ENCODE peak calls at places on chromosomes 2 and 18, in nine cellular contexts. G is AG09319, T is choroid plexus epithelial cell, O is bronchial epithelial cell, W is right atrium auricular region, B is body of pancreas, P is uterus, D is RWPE1, I is fibroblast of mammary gland. H is an unnamed sample.

GRCh38 chr2:25043241-25043867 is 1.5 kb downstream of the EFR3B start:
- DNase-seq in G (no peak), T (peak), O (peak), W (no peak), B (no peak), P (no peak), D (no peak), I (peak), H (no peak)

GRCh38 chr2:60597346-60597745 is 43.9 kb upstream of the BCL11A start:
- DNase-seq in G (no peak), T (no peak), O (peak), W (no peak), B (no peak), P (no peak), D (no peak), I (no peak), H (no peak)

GRCh38 chr2:104487381-104487780 is 366.5 kb upstream of the POU3F3 start:
- DNase-seq in G (no peak), T (peak), O (peak), W (no peak), B (no peak), P (no peak), D (no peak), I (no peak), H (no peak)

GRCh38 chr2:237213325-237214040 is 127.8 kb downstream of the COPS8 start:
- DNase-seq in G (no peak), T (peak), O (peak), W (no peak), B (peak), P (peak), D (no peak), I (peak), H (no peak)

GRCh38 chr18:8962906-8963635 is 139.4 kb upstream of the NDUFV2 start:
- DNase-seq in G (no peak), T (no peak), O (peak), W (no peak), B (no peak), P (no peak), D (no peak), I (no peak), H (no peak)

GRCh38 chr2:50723549-50723948 is 308.4 kb downstream of the NRXN1 start:
- DNase-seq in G (no peak), T (no peak), O (no peak), W (no peak), B (no peak), P (no peak), D (no peak), I (no peak), H (no peak)

GRCh38 chr18:78978336-78979057 is 1.1 kb upstream of the SALL3 start:
- DNase-seq in G (no peak), T (no peak), O (no peak), W (no peak), B (no peak), P (no peak), D (no peak), I (peak), H (no peak)

GRCh38 chr2:169910109-169910799 is 83.0 kb downstream of the UBR3 start:
- DNase-seq in G (no peak), T (peak), O (no peak), W (no peak), B (no peak), P (no peak), D (no peak), I (no peak), H (no peak)

GRCh38 chr2:104572856-104573255 is 281.1 kb upstream of the POU3F3 start:
- DNase-seq in G (no peak), T (peak), O (no peak), W (no peak), B (no peak), P (no peak), D (no peak), I (no peak), H (no peak)

GRCh38 chr2:126843046-126843445 is 55.6 kb upstream of the TEX51 start:
- DNase-seq in G (no peak), T (no peak), O (no peak), W (peak), B (no peak), P (no peak), D (no peak), I (no peak), H (no peak)

GRCh38 chr2:7428444-7429204 is 511.4 kb downstream of the RNF144A start:
- DNase-seq in G (no peak), T (no peak), O (no peak), W (no peak), B (no peak), P (no peak), D (no peak), I (no peak), H (no peak)

GRCh38 chr2:9178905-9179571 is 27.6 kb upstream of the ASAP2 start:
- DNase-seq in G (peak), T (peak), O (peak), W (peak), B (peak), P (peak), D (peak), I (peak), H (no peak)

GRCh38 chr18:48138211-48138610 is 207.8 kb upstream of the SMAD2 start:
- DNase-seq in G (no peak), T (no peak), O (no peak), W (no peak), B (no peak), P (no peak), D (no peak), I (no peak), H (no peak)

GRCh38 chr2:159362816-159363251 is 76.3 kb upstream of the WDSUB1 start:
- DNase-seq in G (no peak), T (peak), O (peak), W (no peak), B (no peak), P (no peak), D (no peak), I (peak), H (no peak)

GRCh38 chr2:47029737-47030524 is 114.3 kb upstream of the MCFD2 start:
- DNase-seq in G (no peak), T (no peak), O (peak), W (no peak), B (no peak), P (no peak), D (peak), I (no peak), H (no peak)

GRCh38 chr2:86417961-86418360 is 23.2 kb upstream of the KDM3A start:
- DNase-seq in G (no peak), T (peak), O (peak), W (no peak), B (no peak), P (no peak), D (peak), I (peak), H (no peak)

GRCh38 chr2:191478754-191479679 is 198.9 kb upstream of the NABP1 start:
- DNase-seq in G (peak), T (peak), O (no peak), W (peak), B (peak), P (peak), D (no peak), I (peak), H (no peak)

GRCh38 chr2:22692751-22693150 is 692.2 kb upstream of the KLHL29 start:
- DNase-seq in G (no peak), T (no peak), O (no peak), W (no peak), B (no peak), P (no peak), D (no peak), I (no peak), H (no peak)

GRCh38 chr2:1651131-1652066 is 92.9 kb downstream of the PXDN start:
- DNase-seq in G (no peak), T (no peak), O (no peak), W (no peak), B (no peak), P (no peak), D (no peak), I (no peak), H (no peak)

GRCh38 chr18:24726727-24727539 is 266.5 kb downstream of the HRH4 start:
- DNase-seq in G (peak), T (peak), O (peak), W (peak), B (peak), P (peak), D (peak), I (peak), H (no peak)

GRCh38 chr18:77089796-77090285 is 42.7 kb downstream of the MBP start:
- DNase-seq in G (no peak), T (no peak), O (no peak), W (no peak), B (no peak), P (no peak), D (no peak), I (no peak), H (no peak)

GRCh38 chr2:202494300-202494699 is 118.2 kb downstream of the BMPR2 start:
- DNase-seq in G (peak), T (peak), O (peak), W (no peak), B (no peak), P (no peak), D (no peak), I (peak), H (no peak)

GRCh38 chr2:240959941-240960308 is 38.5 kb upstream of the SNED1 start:
- DNase-seq in G (no peak), T (no peak), O (no peak), W (peak), B (no peak), P (no peak), D (no peak), I (no peak), H (no peak)

GRCh38 chr2:238886453-238887094 is 38.7 kb downstream of the TWIST2 start:
- DNase-seq in G (no peak), T (no peak), O (no peak), W (no peak), B (no peak), P (no peak), D (no peak), I (no peak), H (no peak)

GRCh38 chr2:137938204-137938603 is 26.1 kb upstream of the HNMT start:
- DNase-seq in G (no peak), T (peak), O (no peak), W (no peak), B (no peak), P (no peak), D (no peak), I (peak), H (no peak)

GRCh38 chr2:239287461-239287860 is 113.4 kb downstream of the HDAC4 start:
- DNase-seq in G (no peak), T (peak), O (no peak), W (no peak), B (no peak), P (no peak), D (no peak), I (no peak), H (no peak)

GRCh38 chr2:36277876-36278523 is 77.6 kb upstream of the CRIM1 start:
- DNase-seq in G (no peak), T (no peak), O (no peak), W (no peak), B (no peak), P (no peak), D (no peak), I (no peak), H (no peak)

GRCh38 chr2:25112113-25112512 is 56.3 kb downstream of the POMC start:
- DNase-seq in G (no peak), T (no peak), O (no peak), W (no peak), B (no peak), P (no peak), D (no peak), I (peak), H (no peak)

GRCh38 chr2:45237850-45238542 is 228.7 kb upstream of the SIX2 start:
- DNase-seq in G (peak), T (peak), O (peak), W (peak), B (no peak), P (no peak), D (peak), I (peak), H (no peak)

GRCh38 chr2:33086400-33087015 is 139.8 kb downstream of the LTBP1 start:
- DNase-seq in G (no peak), T (peak), O (peak), W (no peak), B (peak), P (no peak), D (peak), I (peak), H (no peak)
- TF ChIP-seq CTCF in G (no peak), T (no peak), O (peak), W (no peak), B (peak), P (no peak), D (no peak), I (peak), H (no peak)

GRCh38 chr18:23542471-23542870 is 39.2 kb downstream of the RMC1 start:
- DNase-seq in G (no peak), T (no peak), O (no peak), W (no peak), B (no peak), P (no peak), D (no peak), I (no peak), H (no peak)
- TF ChIP-seq CTCF in G (no peak), T (no peak), O (no peak), W (no peak), B (no peak), P (no peak), D (no peak), I (no peak), H (no peak)

DNA sequence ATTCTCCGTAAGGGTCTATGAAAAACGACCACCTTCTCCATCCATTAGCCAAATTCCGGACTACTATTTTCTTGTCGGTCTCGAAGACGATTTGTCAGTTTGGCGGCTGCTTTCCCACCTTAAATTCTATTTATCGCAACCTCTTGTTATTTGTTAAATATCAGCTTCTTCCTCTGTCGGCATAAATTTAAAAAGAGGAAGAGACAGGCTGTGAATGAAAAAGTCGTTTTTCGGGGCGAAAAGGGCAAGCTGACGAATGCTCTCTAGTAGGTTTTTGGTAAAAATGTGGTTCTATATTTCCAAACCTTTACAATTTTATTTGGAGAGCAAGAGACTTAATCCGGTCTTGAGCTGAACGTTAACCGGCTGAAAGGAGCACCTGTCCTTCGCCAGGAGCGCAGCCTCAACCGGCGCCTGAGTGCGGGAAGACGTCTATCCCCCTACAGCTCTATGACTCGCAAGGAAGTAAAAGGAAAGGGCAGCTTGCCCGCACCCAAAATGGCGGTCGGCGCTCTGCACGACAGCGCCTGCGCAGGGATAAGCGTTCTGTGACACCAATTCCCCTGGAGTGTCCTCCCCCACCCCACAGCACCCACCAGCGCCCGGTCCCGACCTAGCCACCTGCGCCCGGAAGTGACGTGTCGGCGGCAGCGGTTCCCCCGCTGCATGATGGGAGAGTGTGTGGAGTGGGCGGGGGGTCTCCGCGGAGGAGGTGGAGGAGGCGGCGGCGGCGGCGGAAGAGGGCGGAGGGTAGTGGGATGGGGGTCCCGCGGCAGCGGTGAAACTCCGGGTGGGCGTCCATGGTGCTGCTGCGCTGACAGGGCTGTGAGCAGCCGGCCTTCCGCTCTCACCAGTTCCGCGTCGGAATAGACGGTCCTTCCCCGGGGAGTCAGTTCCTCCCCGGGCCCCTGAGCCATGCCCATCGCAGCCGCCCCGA is at the start of gene AFTPH:
- DNase-seq in G (peak), T (peak), O (peak), W (peak), B (peak), P (peak), D (peak), I (peak), H (peak)
- TF ChIP-seq CTCF in G (no peak), T (no peak), O (peak), W (no peak), B (no peak), P (no peak), D (no peak), I (no peak), H (no peak)

DNA sequence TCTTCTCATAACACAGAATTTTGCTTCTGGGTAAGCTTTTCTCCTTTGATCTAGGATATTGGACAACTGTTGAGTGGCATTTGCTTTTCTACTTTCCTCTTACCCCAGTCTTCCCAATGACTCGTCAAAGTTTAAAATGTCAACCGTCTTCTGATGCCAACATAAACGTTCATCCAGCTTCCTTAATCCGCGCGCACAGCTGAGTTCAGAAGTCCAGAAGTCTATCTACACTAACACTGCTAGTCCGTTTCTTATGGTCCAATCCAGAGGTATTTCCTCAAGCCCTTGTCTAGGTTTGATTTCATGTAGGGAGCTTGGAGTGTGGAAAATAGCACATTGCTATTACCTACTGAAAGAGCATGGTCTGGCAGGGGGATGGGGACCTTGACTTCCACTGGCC is 48.7 kb downstream of the MFSD6 start:
- DNase-seq in G (no peak), T (no peak), O (no peak), W (no peak), B (no peak), P (no peak), D (no peak), I (no peak), H (no peak)
- TF ChIP-seq CTCF in G (no peak), T (no peak), O (no peak), W (no peak), B (no peak), P (no peak), D (no peak), I (no peak), H (no peak)

DNA sequence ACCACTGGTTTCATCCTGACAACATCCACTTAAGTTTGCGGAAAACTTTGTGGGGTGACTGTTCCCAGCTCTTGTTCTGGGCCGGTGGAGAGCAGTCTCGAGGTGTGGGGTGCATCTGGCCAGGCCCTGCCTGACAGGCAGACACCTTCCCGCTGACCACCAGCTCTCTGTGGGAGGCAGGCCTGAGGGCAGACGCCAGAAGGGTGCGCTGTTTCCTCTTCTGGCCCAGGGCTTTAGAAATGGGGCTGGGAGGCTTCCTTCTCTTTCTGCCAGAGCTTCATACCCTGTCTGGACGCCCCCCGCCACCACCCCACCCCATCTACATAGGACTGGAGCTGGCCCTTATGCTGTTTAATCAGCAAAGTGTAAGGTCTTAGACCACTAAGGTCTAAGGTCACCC is 263.8 kb downstream of the LOXHD1 start:
- DNase-seq in G (no peak), T (peak), O (no peak), W (no peak), B (no peak), P (no peak), D (no peak), I (no peak), H (no peak)
- TF ChIP-seq CTCF in G (no peak), T (peak), O (peak), W (no peak), B (no peak), P (no peak), D (no peak), I (no peak), H (no peak)

GRCh38 chr18:7568426-7568825 is 1.3 kb downstream of the PTPRM start:
- DNase-seq in G (no peak), T (peak), O (no peak), W (no peak), B (peak), P (peak), D (no peak), I (no peak), H (peak)
- TF ChIP-seq CTCF in G (peak), T (no peak), O (peak), W (peak), B (peak), P (no peak), D (peak), I (no peak), H (no peak)

GRCh38 chr2:135744761-135745314 is 3.2 kb downstream of the UBXN4 start:
- DNase-seq in G (no peak), T (peak), O (peak), W (no peak), B (no peak), P (no peak), D (peak), I (peak), H (no peak)
- TF ChIP-seq CTCF in G (no peak), T (peak), O (peak), W (no peak), B (no peak), P (no peak), D (no peak), I (peak), H (no peak)

GRCh38 chr2:218863021-218863520 is 3.5 kb downstream of the WNT6 start:
- DNase-seq in G (no peak), T (no peak), O (no peak), W (no peak), B (no peak), P (no peak), D (no peak), I (no peak), H (no peak)
- TF ChIP-seq CTCF in G (no peak), T (no peak), O (no peak), W (no peak), B (no peak), P (no peak), D (no peak), I (no peak), H (no peak)

DNA sequence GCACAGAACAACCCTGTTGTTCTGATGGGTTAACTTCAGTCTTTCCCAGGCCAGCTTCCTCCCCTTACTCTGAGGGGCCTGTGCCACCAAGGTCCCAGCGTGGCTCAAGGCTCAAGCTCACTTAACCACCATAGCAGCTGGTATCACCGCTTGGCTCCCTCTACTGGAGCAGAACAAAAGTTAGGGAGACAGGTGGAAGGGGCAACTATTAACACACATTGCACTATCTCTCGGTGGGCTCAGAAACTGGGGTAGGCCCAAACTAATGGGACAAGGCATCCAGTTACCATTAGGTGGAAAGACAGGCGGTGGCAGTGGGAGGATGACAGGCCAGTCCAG is 88.7 kb upstream of the ATL2 start:
- DNase-seq in G (no peak), T (peak), O (peak), W (no peak), B (peak), P (no peak), D (peak), I (peak), H (no peak)
- TF ChIP-seq CTCF in G (peak), T (peak), O (peak), W (peak), B (peak), P (no peak), D (no peak), I (peak), H (no peak)

H was measured in omental fat pad.